ENCODE peak calls at places on chromosomes 4 and X, in four cellular contexts. Y, D, P and U are unnamed samples.

GRCh38 chr4:147825451-147826287 is 93.8 kb downstream of the ARHGAP10 start:
- DNase-seq in P (no peak), D (no peak), Y (peak), U (no peak)

GRCh38 chr4:142556048-142556447 is 290.1 kb downstream of the INPP4B start:
- DNase-seq in D (no peak), Y (no peak), P (no peak), U (no peak)

GRCh38 chr4:182875471-182875870 is 41.7 kb downstream of the DCTD start:
- DNase-seq in D (no peak), Y (no peak), P (peak), U (no peak)

GRCh38 chrX:148043456-148043855 is 62.3 kb downstream of the FMR1NB start:
- DNase-seq in Y (no peak), D (no peak), P (no peak), U (no peak)

GRCh38 chr4:67106846-67107467 is 438.3 kb downstream of the CENPC start:
- DNase-seq in P (no peak), Y (no peak), D (no peak), U (no peak)

GRCh38 chrX:105822138-105823091 is at the start of gene NRK:
- DNase-seq in Y (no peak), P (no peak), D (no peak), U (no peak)

GRCh38 chrX:123422875-123423274 is 238.8 kb downstream of the GRIA3 start:
- DNase-seq in Y (peak), P (no peak), D (no peak), U (no peak)

GRCh38 chr4:153954654-153955053 is 165.8 kb upstream of the SFRP2 start:
- DNase-seq in P (no peak), D (no peak), Y (peak), U (no peak)

GRCh38 chrX:25130619-25131018 is 114.9 kb upstream of the ARX start:
- DNase-seq in P (no peak), Y (no peak), D (no peak), U (no peak)

GRCh38 chr4:56505269-56506109 is at the start of gene ARL9:
- DNase-seq in P (peak), Y (no peak), D (no peak), U (peak)

GRCh38 chrX:11970935-11971334 is 167.3 kb upstream of the FRMPD4 start:
- DNase-seq in D (no peak), Y (no peak), P (no peak), U (no peak)

GRCh38 chrX:120137439-120137838 is 21.0 kb upstream of the RHOXF2 start:
- DNase-seq in Y (no peak), P (no peak), D (no peak), U (no peak)

GRCh38 chrX:115058276-115058675 is 40.9 kb upstream of the IL13RA2 start:
- DNase-seq in Y (no peak), P (no peak), D (no peak), U (peak)

GRCh38 chr4:54100607-54101189 is 735 bp downstream of the GSX2 start:
- DNase-seq in P (no peak), Y (no peak), D (no peak), U (no peak)

GRCh38 chr4:129179276-129179675 is 83.3 kb downstream of the C4orf33 start:
- DNase-seq in Y (no peak), P (no peak), D (no peak), U (no peak)

GRCh38 chr4:88610771-88611170 is 18.5 kb downstream of the HERC3 start:
- DNase-seq in P (no peak), Y (no peak), D (no peak), U (no peak)

GRCh38 chrX:105564536-105564935 is 257.8 kb upstream of the NRK start:
- DNase-seq in Y (no peak), P (no peak), D (no peak), U (no peak)

GRCh38 chr4:138749303-138749702 is 266.3 kb upstream of the NOCT start:
- DNase-seq in P (peak), Y (no peak), D (no peak), U (no peak)

GRCh38 chr4:89111833-89112563 is 665 bp downstream of the TIGD2 start:
- DNase-seq in Y (peak), D (no peak), P (peak), U (peak)

GRCh38 chrX:30762754-30763153 is 109.5 kb downstream of the GK start:
- DNase-seq in D (no peak), P (no peak), Y (no peak), U (no peak)

GRCh38 chrX:526295-527224 is 104.0 kb upstream of the SHOX start:
- DNase-seq in Y (no peak), D (no peak), P (no peak), U (no peak)

GRCh38 chr4:95556460-95556859 is 7.7 kb upstream of the UNC5C start:
- DNase-seq in D (no peak), P (no peak), Y (no peak), U (no peak)

GRCh38 chrX:149940015-149940716 is 1.9 kb upstream of the EOLA2 start:
- DNase-seq in D (peak), Y (peak), P (peak), U (peak)
- TF ChIP-seq POLR2A in D (peak), Y (peak), P (no peak), U (peak)

DNA sequence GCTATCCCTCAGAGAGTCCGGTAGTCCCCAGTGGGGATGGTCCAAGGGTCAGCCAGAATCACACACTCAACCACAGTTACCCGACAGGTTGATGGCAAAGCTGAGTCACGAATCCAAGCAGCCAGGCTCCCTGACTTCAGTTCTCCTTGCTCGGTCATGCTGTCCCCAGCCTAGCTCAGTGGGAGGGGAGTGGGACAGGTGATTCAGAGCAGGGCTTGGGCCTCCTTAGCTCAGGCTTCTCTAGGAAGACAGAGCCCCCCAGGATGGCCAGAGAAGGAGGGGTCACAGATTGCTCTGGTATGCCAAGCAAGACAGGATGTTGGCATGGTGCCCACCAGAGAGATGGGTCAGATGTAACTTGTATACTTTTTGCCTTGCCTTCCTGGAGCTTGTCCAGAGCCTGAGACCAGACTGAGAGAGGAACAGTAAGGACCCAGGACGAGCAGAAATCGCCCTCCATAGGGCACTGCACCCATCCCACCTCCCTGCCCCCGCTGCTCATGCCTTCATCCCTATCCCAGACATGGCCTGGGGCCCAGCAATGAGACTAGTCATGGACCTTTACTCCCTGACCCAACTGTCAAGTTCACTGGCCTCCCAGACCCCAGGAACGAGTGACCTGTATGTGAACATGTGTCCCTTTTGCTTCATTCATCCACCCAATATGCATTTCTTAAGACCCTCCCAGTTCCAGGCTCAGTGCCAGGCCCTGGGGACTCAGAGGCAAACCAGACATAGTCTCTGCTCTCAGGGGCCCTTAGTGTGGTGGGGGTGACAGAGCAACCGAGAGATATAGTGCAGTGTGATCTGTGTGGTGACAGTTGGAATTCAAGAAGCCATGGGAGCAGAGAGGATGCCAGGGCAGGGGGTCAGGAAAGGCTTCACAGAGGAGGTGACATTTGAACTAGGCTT is 66.8 kb downstream of the EFNB1 start:
- DNase-seq in D (no peak), Y (peak), P (peak), U (peak)
- H3K4me3 ChIP-seq in D (no peak), Y (no peak), P (peak), U (no peak)

GRCh38 chr4:69858683-69859082 is 1.3 kb downstream of the SULT1E1 start:
- DNase-seq in P (no peak), D (no peak), Y (no peak), U (no peak)

GRCh38 chr4:69859140-69859539 is 805 bp downstream of the SULT1E1 start:
- DNase-seq in Y (no peak), P (no peak), D (no peak), U (no peak)

GRCh38 chr4:69861756-69862155 is 1.8 kb upstream of the SULT1E1 start:
- DNase-seq in D (no peak), P (no peak), Y (no peak), U (no peak)

GRCh38 chr4:69860521-69861298 is 765 bp upstream of the SULT1E1 start:
- DNase-seq in D (no peak), P (no peak), Y (no peak), U (no peak)

GRCh38 chr4:69860007-69860406 is at the start of gene SULT1E1:
- DNase-seq in D (no peak), P (no peak), Y (no peak), U (no peak)
- TF ChIP-seq POLR2AphosphoS5 in D (no peak), P (no peak), Y (no peak), U (no peak)

DNA sequence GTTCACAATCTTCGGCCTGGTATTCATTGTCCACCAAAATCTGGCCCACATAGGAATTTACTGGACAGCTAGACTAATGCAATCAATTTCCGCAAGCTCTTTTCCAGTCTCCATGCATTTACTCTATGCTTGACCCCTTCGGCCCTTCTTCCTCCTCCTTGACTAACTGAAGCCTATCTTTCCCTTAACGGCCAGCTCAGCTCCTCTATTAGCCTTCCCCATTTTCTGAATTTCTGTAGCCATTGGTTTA is 1.2 kb upstream of the PHKA2 start:
- DNase-seq in D (peak), Y (no peak), P (no peak), U (no peak)
- TF ChIP-seq POLR2A in D (no peak), Y (no peak), P (no peak), U (no peak)